ENCODE peak calls at places on chromosomes 12 and 14, in ten cellular contexts. One of them, this sample, is unnamed.

GRCh38 chr14:53226553-53226952 is 73.4 kb upstream of the DDHD1 start:
- DNase-seq in activated naive CD4-positive, alpha-beta T cell: no peak
- DNase-seq in left kidney: no peak
- DNase-seq in activated T-helper 1 cell treated with Interleukin-2 at 50 U/mL for 16 hours: no peak
- DNase-seq in HuH-7.5: no peak
- DNase-seq in cardiac septum: peak; percentile 80
- DNase-seq in CD4-positive, alpha-beta T cell: no peak
- DNase-seq in GM03348: no peak
- DNase-seq in stimulated activated CD4-positive, alpha-beta T cell treated with anti-CD3 and anti-CD28 coated beads, Interleukin-15, amount 100 ng/mL, for 24 hours: no peak
- DNase-seq in effector memory CD8-positive, alpha-beta T cell: no peak
- DNase-seq in this sample: no peak

GRCh38 chr12:63499567-63499966 is 168.7 kb downstream of the DPY19L2 start:
- DNase-seq in left kidney: no peak
- DNase-seq in activated naive CD4-positive, alpha-beta T cell: no peak
- DNase-seq in CD4-positive, alpha-beta T cell: no peak
- DNase-seq in stimulated activated CD4-positive, alpha-beta T cell treated with anti-CD3 and anti-CD28 coated beads, Interleukin-15, amount 100 ng/mL, for 24 hours: no peak
- DNase-seq in effector memory CD8-positive, alpha-beta T cell: no peak
- DNase-seq in cardiac septum: no peak
- DNase-seq in GM03348: no peak
- DNase-seq in HuH-7.5: no peak
- DNase-seq in activated T-helper 1 cell treated with Interleukin-2 at 50 U/mL for 16 hours: no peak
- DNase-seq in this sample: no peak

GRCh38 chr12:119229837-119230236 is 51.1 kb downstream of the HSPB8 start:
- DNase-seq in activated naive CD4-positive, alpha-beta T cell: no peak
- DNase-seq in left kidney: peak; percentile 68
- DNase-seq in CD4-positive, alpha-beta T cell: no peak
- DNase-seq in HuH-7.5: peak; percentile 40
- DNase-seq in activated T-helper 1 cell treated with Interleukin-2 at 50 U/mL for 16 hours: no peak
- DNase-seq in cardiac septum: no peak
- DNase-seq in GM03348: peak; percentile 47
- DNase-seq in stimulated activated CD4-positive, alpha-beta T cell treated with anti-CD3 and anti-CD28 coated beads, Interleukin-15, amount 100 ng/mL, for 24 hours: peak; percentile 2
- DNase-seq in effector memory CD8-positive, alpha-beta T cell: no peak
- DNase-seq in this sample: no peak

GRCh38 chr14:60777856-60778578 is 43.5 kb downstream of the MNAT1 start:
- DNase-seq in left kidney: no peak
- DNase-seq in HuH-7.5: no peak
- DNase-seq in GM03348: peak; percentile 80
- DNase-seq in cardiac septum: no peak
- DNase-seq in effector memory CD8-positive, alpha-beta T cell: no peak
- DNase-seq in activated naive CD4-positive, alpha-beta T cell: no peak
- DNase-seq in activated T-helper 1 cell treated with Interleukin-2 at 50 U/mL for 16 hours: no peak
- DNase-seq in stimulated activated CD4-positive, alpha-beta T cell treated with anti-CD3 and anti-CD28 coated beads, Interleukin-15, amount 100 ng/mL, for 24 hours: no peak
- DNase-seq in CD4-positive, alpha-beta T cell: no peak
- DNase-seq in this sample: no peak

GRCh38 chr14:24741871-24742270 is 107.9 kb upstream of the GZMB start:
- DNase-seq in GM03348: peak; percentile 43
- DNase-seq in activated naive CD4-positive, alpha-beta T cell: no peak
- DNase-seq in HuH-7.5: no peak
- DNase-seq in left kidney: no peak
- DNase-seq in CD4-positive, alpha-beta T cell: no peak
- DNase-seq in activated T-helper 1 cell treated with Interleukin-2 at 50 U/mL for 16 hours: no peak
- DNase-seq in effector memory CD8-positive, alpha-beta T cell: no peak
- DNase-seq in cardiac septum: no peak
- DNase-seq in stimulated activated CD4-positive, alpha-beta T cell treated with anti-CD3 and anti-CD28 coated beads, Interleukin-15, amount 100 ng/mL, for 24 hours: no peak
- DNase-seq in this sample: no peak

GRCh38 chr12:85156569-85156968 is 120.4 kb downstream of the LRRIQ1 start:
- DNase-seq in stimulated activated CD4-positive, alpha-beta T cell treated with anti-CD3 and anti-CD28 coated beads, Interleukin-15, amount 100 ng/mL, for 24 hours: no peak
- DNase-seq in effector memory CD8-positive, alpha-beta T cell: no peak
- DNase-seq in activated naive CD4-positive, alpha-beta T cell: no peak
- DNase-seq in HuH-7.5: no peak
- DNase-seq in activated T-helper 1 cell treated with Interleukin-2 at 50 U/mL for 16 hours: no peak
- DNase-seq in left kidney: peak; percentile 15
- DNase-seq in cardiac septum: no peak
- DNase-seq in GM03348: no peak
- DNase-seq in CD4-positive, alpha-beta T cell: no peak
- DNase-seq in this sample: no peak

GRCh38 chr12:6827982-6828670 is at the start of gene P3H3:
- DNase-seq in effector memory CD8-positive, alpha-beta T cell: no peak
- DNase-seq in stimulated activated CD4-positive, alpha-beta T cell treated with anti-CD3 and anti-CD28 coated beads, Interleukin-15, amount 100 ng/mL, for 24 hours: peak; percentile 48
- DNase-seq in activated naive CD4-positive, alpha-beta T cell: no peak
- DNase-seq in left kidney: peak; percentile 88
- DNase-seq in cardiac septum: no peak
- DNase-seq in CD4-positive, alpha-beta T cell: no peak
- DNase-seq in HuH-7.5: peak; percentile 73
- DNase-seq in activated T-helper 1 cell treated with Interleukin-2 at 50 U/mL for 16 hours: no peak
- DNase-seq in GM03348: peak; percentile 71
- DNase-seq in this sample: no peak

GRCh38 chr14:100567009-100567876 is 20.0 kb downstream of the BEGAIN start:
- DNase-seq in GM03348: no peak
- DNase-seq in CD4-positive, alpha-beta T cell: no peak
- DNase-seq in HuH-7.5: no peak
- DNase-seq in effector memory CD8-positive, alpha-beta T cell: no peak
- DNase-seq in activated T-helper 1 cell treated with Interleukin-2 at 50 U/mL for 16 hours: no peak
- DNase-seq in activated naive CD4-positive, alpha-beta T cell: no peak
- DNase-seq in cardiac septum: no peak
- DNase-seq in left kidney: peak; percentile 52
- DNase-seq in stimulated activated CD4-positive, alpha-beta T cell treated with anti-CD3 and anti-CD28 coated beads, Interleukin-15, amount 100 ng/mL, for 24 hours: peak; percentile 20
- DNase-seq in this sample: no peak

GRCh38 chr14:23861666-23862065 is 91.9 kb upstream of the DHRS4 start:
- DNase-seq in cardiac septum: no peak
- DNase-seq in left kidney: peak; percentile 31
- DNase-seq in effector memory CD8-positive, alpha-beta T cell: no peak
- DNase-seq in CD4-positive, alpha-beta T cell: no peak
- DNase-seq in HuH-7.5: no peak
- DNase-seq in activated naive CD4-positive, alpha-beta T cell: no peak
- DNase-seq in stimulated activated CD4-positive, alpha-beta T cell treated with anti-CD3 and anti-CD28 coated beads, Interleukin-15, amount 100 ng/mL, for 24 hours: no peak
- DNase-seq in GM03348: no peak
- DNase-seq in activated T-helper 1 cell treated with Interleukin-2 at 50 U/mL for 16 hours: no peak
- DNase-seq in this sample: no peak

GRCh38 chr14:101225116-101225728 is 321.7 kb upstream of the RTL1 start:
- DNase-seq in left kidney: peak; percentile 81
- DNase-seq in HuH-7.5: no peak
- DNase-seq in activated naive CD4-positive, alpha-beta T cell: no peak
- DNase-seq in GM03348: no peak
- DNase-seq in stimulated activated CD4-positive, alpha-beta T cell treated with anti-CD3 and anti-CD28 coated beads, Interleukin-15, amount 100 ng/mL, for 24 hours: no peak
- DNase-seq in CD4-positive, alpha-beta T cell: no peak
- DNase-seq in effector memory CD8-positive, alpha-beta T cell: no peak
- DNase-seq in cardiac septum: no peak
- DNase-seq in activated T-helper 1 cell treated with Interleukin-2 at 50 U/mL for 16 hours: no peak
- DNase-seq in this sample: no peak

GRCh38 chr14:94113490-94113889 is 3.0 kb downstream of the IFI27 start:
- DNase-seq in left kidney: peak; percentile 12
- DNase-seq in cardiac septum: peak; percentile 73
- DNase-seq in activated naive CD4-positive, alpha-beta T cell: no peak
- DNase-seq in effector memory CD8-positive, alpha-beta T cell: no peak
- DNase-seq in HuH-7.5: no peak
- DNase-seq in stimulated activated CD4-positive, alpha-beta T cell treated with anti-CD3 and anti-CD28 coated beads, Interleukin-15, amount 100 ng/mL, for 24 hours: no peak
- DNase-seq in activated T-helper 1 cell treated with Interleukin-2 at 50 U/mL for 16 hours: no peak
- DNase-seq in CD4-positive, alpha-beta T cell: no peak
- DNase-seq in GM03348: no peak
- DNase-seq in this sample: no peak

GRCh38 chr14:61662437-61663311 is 32.6 kb upstream of the HIF1A start:
- DNase-seq in stimulated activated CD4-positive, alpha-beta T cell treated with anti-CD3 and anti-CD28 coated beads, Interleukin-15, amount 100 ng/mL, for 24 hours: peak; percentile 64
- DNase-seq in HuH-7.5: no peak
- DNase-seq in activated naive CD4-positive, alpha-beta T cell: no peak
- DNase-seq in activated T-helper 1 cell treated with Interleukin-2 at 50 U/mL for 16 hours: peak; percentile 24
- DNase-seq in cardiac septum: no peak
- DNase-seq in effector memory CD8-positive, alpha-beta T cell: peak; percentile 47
- DNase-seq in GM03348: peak; percentile 26
- DNase-seq in left kidney: peak; percentile 81
- DNase-seq in CD4-positive, alpha-beta T cell: peak; percentile 18
- DNase-seq in this sample: no peak

GRCh38 chr12:58387199-58387598 is 445.8 kb downstream of the ATP23 start:
- DNase-seq in stimulated activated CD4-positive, alpha-beta T cell treated with anti-CD3 and anti-CD28 coated beads, Interleukin-15, amount 100 ng/mL, for 24 hours: no peak
- DNase-seq in GM03348: peak; percentile 57
- DNase-seq in effector memory CD8-positive, alpha-beta T cell: no peak
- DNase-seq in activated T-helper 1 cell treated with Interleukin-2 at 50 U/mL for 16 hours: no peak
- DNase-seq in cardiac septum: no peak
- DNase-seq in CD4-positive, alpha-beta T cell: no peak
- DNase-seq in activated naive CD4-positive, alpha-beta T cell: no peak
- DNase-seq in HuH-7.5: no peak
- DNase-seq in left kidney: no peak
- DNase-seq in this sample: no peak

GRCh38 chr12:124786065-124786964 is 77.3 kb downstream of the SCARB1 start:
- DNase-seq in stimulated activated CD4-positive, alpha-beta T cell treated with anti-CD3 and anti-CD28 coated beads, Interleukin-15, amount 100 ng/mL, for 24 hours: no peak
- DNase-seq in GM03348: peak; percentile 98
- DNase-seq in HuH-7.5: no peak
- DNase-seq in cardiac septum: peak; percentile 85
- DNase-seq in left kidney: peak; percentile 98
- DNase-seq in CD4-positive, alpha-beta T cell: no peak
- DNase-seq in activated naive CD4-positive, alpha-beta T cell: no peak
- DNase-seq in activated T-helper 1 cell treated with Interleukin-2 at 50 U/mL for 16 hours: no peak
- DNase-seq in effector memory CD8-positive, alpha-beta T cell: no peak
- DNase-seq in this sample: no peak

GRCh38 chr14:61322799-61323290 is 1.5 kb downstream of the PRKCH start:
- DNase-seq in GM03348: no peak
- DNase-seq in effector memory CD8-positive, alpha-beta T cell: no peak
- DNase-seq in activated naive CD4-positive, alpha-beta T cell: no peak
- DNase-seq in CD4-positive, alpha-beta T cell: no peak
- DNase-seq in left kidney: peak; percentile 9
- DNase-seq in activated T-helper 1 cell treated with Interleukin-2 at 50 U/mL for 16 hours: no peak
- DNase-seq in HuH-7.5: no peak
- DNase-seq in cardiac septum: no peak
- DNase-seq in stimulated activated CD4-positive, alpha-beta T cell treated with anti-CD3 and anti-CD28 coated beads, Interleukin-15, amount 100 ng/mL, for 24 hours: peak; percentile 69
- DNase-seq in this sample: no peak

GRCh38 chr12:58143498-58143897 is 202.1 kb downstream of the ATP23 start:
- DNase-seq in HuH-7.5: no peak
- DNase-seq in activated naive CD4-positive, alpha-beta T cell: no peak
- DNase-seq in cardiac septum: no peak
- DNase-seq in GM03348: no peak
- DNase-seq in CD4-positive, alpha-beta T cell: no peak
- DNase-seq in effector memory CD8-positive, alpha-beta T cell: no peak
- DNase-seq in stimulated activated CD4-positive, alpha-beta T cell treated with anti-CD3 and anti-CD28 coated beads, Interleukin-15, amount 100 ng/mL, for 24 hours: no peak
- DNase-seq in activated T-helper 1 cell treated with Interleukin-2 at 50 U/mL for 16 hours: no peak
- DNase-seq in left kidney: no peak
- DNase-seq in this sample: no peak

GRCh38 chr12:9843416-9843815 is 16.1 kb downstream of the KLRF1 start:
- DNase-seq in HuH-7.5: no peak
- DNase-seq in GM03348: no peak
- DNase-seq in left kidney: no peak
- DNase-seq in cardiac septum: no peak
- DNase-seq in effector memory CD8-positive, alpha-beta T cell: no peak
- DNase-seq in CD4-positive, alpha-beta T cell: no peak
- DNase-seq in stimulated activated CD4-positive, alpha-beta T cell treated with anti-CD3 and anti-CD28 coated beads, Interleukin-15, amount 100 ng/mL, for 24 hours: no peak
- DNase-seq in activated T-helper 1 cell treated with Interleukin-2 at 50 U/mL for 16 hours: no peak
- DNase-seq in activated naive CD4-positive, alpha-beta T cell: no peak
- DNase-seq in this sample: no peak

GRCh38 chr12:55742719-55743130 is at the start of gene GDF11:
- DNase-seq in HuH-7.5: peak; percentile 93
- DNase-seq in GM03348: peak; percentile 95
- DNase-seq in left kidney: peak; percentile 97
- DNase-seq in CD4-positive, alpha-beta T cell: peak; percentile 58
- DNase-seq in stimulated activated CD4-positive, alpha-beta T cell treated with anti-CD3 and anti-CD28 coated beads, Interleukin-15, amount 100 ng/mL, for 24 hours: peak; percentile 87
- DNase-seq in activated T-helper 1 cell treated with Interleukin-2 at 50 U/mL for 16 hours: peak; percentile 60
- DNase-seq in cardiac septum: peak; percentile 89
- DNase-seq in activated naive CD4-positive, alpha-beta T cell: peak; percentile 73
- DNase-seq in effector memory CD8-positive, alpha-beta T cell: peak; percentile 58
- DNase-seq in this sample: no peak

GRCh38 chr12:106145539-106146447 is 7.0 kb upstream of the NUAK1 start:
- DNase-seq in CD4-positive, alpha-beta T cell: no peak
- DNase-seq in GM03348: no peak
- DNase-seq in activated naive CD4-positive, alpha-beta T cell: no peak
- DNase-seq in activated T-helper 1 cell treated with Interleukin-2 at 50 U/mL for 16 hours: no peak
- DNase-seq in HuH-7.5: no peak
- DNase-seq in cardiac septum: no peak
- DNase-seq in left kidney: peak; percentile 35
- DNase-seq in effector memory CD8-positive, alpha-beta T cell: no peak
- DNase-seq in stimulated activated CD4-positive, alpha-beta T cell treated with anti-CD3 and anti-CD28 coated beads, Interleukin-15, amount 100 ng/mL, for 24 hours: no peak
- DNase-seq in this sample: no peak

GRCh38 chr14:96261772-96262485 is 5.9 kb downstream of the BDKRB1 start:
- DNase-seq in CD4-positive, alpha-beta T cell: no peak
- DNase-seq in stimulated activated CD4-positive, alpha-beta T cell treated with anti-CD3 and anti-CD28 coated beads, Interleukin-15, amount 100 ng/mL, for 24 hours: no peak
- DNase-seq in effector memory CD8-positive, alpha-beta T cell: no peak
- DNase-seq in left kidney: peak; percentile 28
- DNase-seq in cardiac septum: no peak
- DNase-seq in activated T-helper 1 cell treated with Interleukin-2 at 50 U/mL for 16 hours: no peak
- DNase-seq in GM03348: no peak
- DNase-seq in HuH-7.5: peak; percentile 25
- DNase-seq in activated naive CD4-positive, alpha-beta T cell: no peak
- DNase-seq in this sample: no peak

GRCh38 chr14:70116278-70116677 is 72.5 kb downstream of the SLC8A3 start:
- DNase-seq in cardiac septum: no peak
- DNase-seq in activated T-helper 1 cell treated with Interleukin-2 at 50 U/mL for 16 hours: no peak
- DNase-seq in left kidney: no peak
- DNase-seq in stimulated activated CD4-positive, alpha-beta T cell treated with anti-CD3 and anti-CD28 coated beads, Interleukin-15, amount 100 ng/mL, for 24 hours: no peak
- DNase-seq in HuH-7.5: no peak
- DNase-seq in GM03348: no peak
- DNase-seq in CD4-positive, alpha-beta T cell: no peak
- DNase-seq in effector memory CD8-positive, alpha-beta T cell: no peak
- DNase-seq in activated naive CD4-positive, alpha-beta T cell: no peak
- DNase-seq in this sample: no peak

GRCh38 chr12:90079811-90080210 is 371.2 kb upstream of the ATP2B1 start:
- DNase-seq in GM03348: no peak
- DNase-seq in HuH-7.5: no peak
- DNase-seq in cardiac septum: no peak
- DNase-seq in activated naive CD4-positive, alpha-beta T cell: no peak
- DNase-seq in left kidney: no peak
- DNase-seq in CD4-positive, alpha-beta T cell: no peak
- DNase-seq in effector memory CD8-positive, alpha-beta T cell: no peak
- DNase-seq in activated T-helper 1 cell treated with Interleukin-2 at 50 U/mL for 16 hours: no peak
- DNase-seq in stimulated activated CD4-positive, alpha-beta T cell treated with anti-CD3 and anti-CD28 coated beads, Interleukin-15, amount 100 ng/mL, for 24 hours: no peak
- DNase-seq in this sample: no peak

GRCh38 chr12:111173391-111174282 is 195.3 kb downstream of the PHETA1 start:
- DNase-seq in effector memory CD8-positive, alpha-beta T cell: no peak
- DNase-seq in activated naive CD4-positive, alpha-beta T cell: no peak
- DNase-seq in left kidney: no peak
- DNase-seq in activated T-helper 1 cell treated with Interleukin-2 at 50 U/mL for 16 hours: no peak
- DNase-seq in HuH-7.5: no peak
- DNase-seq in cardiac septum: no peak
- DNase-seq in GM03348: no peak
- DNase-seq in CD4-positive, alpha-beta T cell: no peak
- DNase-seq in stimulated activated CD4-positive, alpha-beta T cell treated with anti-CD3 and anti-CD28 coated beads, Interleukin-15, amount 100 ng/mL, for 24 hours: no peak
- DNase-seq in this sample: no peak

GRCh38 chr14:102829106-102829505 is 51.9 kb downstream of the TRAF3 start:
- DNase-seq in GM03348: no peak
- DNase-seq in activated T-helper 1 cell treated with Interleukin-2 at 50 U/mL for 16 hours: no peak
- DNase-seq in stimulated activated CD4-positive, alpha-beta T cell treated with anti-CD3 and anti-CD28 coated beads, Interleukin-15, amount 100 ng/mL, for 24 hours: no peak
- DNase-seq in cardiac septum: no peak
- DNase-seq in activated naive CD4-positive, alpha-beta T cell: no peak
- DNase-seq in left kidney: peak; percentile 79
- DNase-seq in CD4-positive, alpha-beta T cell: no peak
- DNase-seq in effector memory CD8-positive, alpha-beta T cell: no peak
- DNase-seq in HuH-7.5: no peak
- DNase-seq in this sample: no peak

GRCh38 chr12:31407562-31407961 is 81.6 kb upstream of the SINHCAF start:
- DNase-seq in effector memory CD8-positive, alpha-beta T cell: no peak
- DNase-seq in left kidney: no peak
- DNase-seq in cardiac septum: no peak
- DNase-seq in HuH-7.5: no peak
- DNase-seq in CD4-positive, alpha-beta T cell: no peak
- DNase-seq in activated naive CD4-positive, alpha-beta T cell: no peak
- DNase-seq in stimulated activated CD4-positive, alpha-beta T cell treated with anti-CD3 and anti-CD28 coated beads, Interleukin-15, amount 100 ng/mL, for 24 hours: no peak
- DNase-seq in activated T-helper 1 cell treated with Interleukin-2 at 50 U/mL for 16 hours: no peak
- DNase-seq in GM03348: no peak
- DNase-seq in this sample: no peak

GRCh38 chr12:77644915-77645605 is 185.6 kb upstream of the NAV3 start:
- DNase-seq in activated naive CD4-positive, alpha-beta T cell: no peak
- DNase-seq in activated T-helper 1 cell treated with Interleukin-2 at 50 U/mL for 16 hours: no peak
- DNase-seq in CD4-positive, alpha-beta T cell: no peak
- DNase-seq in effector memory CD8-positive, alpha-beta T cell: no peak
- DNase-seq in left kidney: no peak
- DNase-seq in cardiac septum: no peak
- DNase-seq in HuH-7.5: no peak
- DNase-seq in stimulated activated CD4-positive, alpha-beta T cell treated with anti-CD3 and anti-CD28 coated beads, Interleukin-15, amount 100 ng/mL, for 24 hours: no peak
- DNase-seq in GM03348: no peak
- DNase-seq in this sample: no peak

GRCh38 chr12:2383276-2384028 is 330.7 kb downstream of the CACNA1C start:
- DNase-seq in activated naive CD4-positive, alpha-beta T cell: no peak
- DNase-seq in CD4-positive, alpha-beta T cell: no peak
- DNase-seq in GM03348: no peak
- DNase-seq in stimulated activated CD4-positive, alpha-beta T cell treated with anti-CD3 and anti-CD28 coated beads, Interleukin-15, amount 100 ng/mL, for 24 hours: no peak
- DNase-seq in HuH-7.5: no peak
- DNase-seq in cardiac septum: no peak
- DNase-seq in effector memory CD8-positive, alpha-beta T cell: no peak
- DNase-seq in left kidney: peak; percentile 71
- DNase-seq in activated T-helper 1 cell treated with Interleukin-2 at 50 U/mL for 16 hours: no peak
- DNase-seq in this sample: no peak

GRCh38 chr14:93971635-93972027 is 4.7 kb downstream of the ASB2 start:
- DNase-seq in GM03348: no peak
- DNase-seq in CD4-positive, alpha-beta T cell: no peak
- DNase-seq in activated T-helper 1 cell treated with Interleukin-2 at 50 U/mL for 16 hours: no peak
- DNase-seq in left kidney: no peak
- DNase-seq in cardiac septum: no peak
- DNase-seq in HuH-7.5: no peak
- DNase-seq in activated naive CD4-positive, alpha-beta T cell: no peak
- DNase-seq in stimulated activated CD4-positive, alpha-beta T cell treated with anti-CD3 and anti-CD28 coated beads, Interleukin-15, amount 100 ng/mL, for 24 hours: no peak
- DNase-seq in effector memory CD8-positive, alpha-beta T cell: no peak
- DNase-seq in this sample: no peak

This sample was measured in T-helper 17 cell.